ENCODE peak calls at places on chromosome 9, in eight cellular contexts. One of them, this sample, is unnamed.

GRCh38 chr9:122370869-122371467 is at the start of gene PTGS1:
- DNase-seq in activated CD8-positive, alpha-beta memory T cell treated with anti-CD3 and anti-CD28 coated beads, Interleukin-2, amount 50 U/mL, for 48 hours: no peak
- DNase-seq in stimulated activated CD4-positive, alpha-beta T cell treated with anti-CD3 and anti-CD28 coated beads, Interleukin-4, amount 100 ng/mL, for 1 hour: no peak
- DNase-seq in T47D: no peak
- DNase-seq in iris pigment epithelial cell: no peak
- DNase-seq in NCI-H1105: no peak
- DNase-seq in lung: peak
- DNase-seq in frontal cortex: peak
- DNase-seq in this sample: peak

GRCh38 chr9:134217431-134218210 is 53.3 kb upstream of the RNU6ATAC start:
- DNase-seq in activated CD8-positive, alpha-beta memory T cell treated with anti-CD3 and anti-CD28 coated beads, Interleukin-2, amount 50 U/mL, for 48 hours: no peak
- DNase-seq in stimulated activated CD4-positive, alpha-beta T cell treated with anti-CD3 and anti-CD28 coated beads, Interleukin-4, amount 100 ng/mL, for 1 hour: no peak
- DNase-seq in T47D: no peak
- DNase-seq in iris pigment epithelial cell: no peak
- DNase-seq in NCI-H1105: no peak
- DNase-seq in lung: no peak
- DNase-seq in frontal cortex: no peak
- DNase-seq in this sample: no peak

GRCh38 chr9:134175808-134176598 is 11.6 kb upstream of the RNU6ATAC start:
- DNase-seq in activated CD8-positive, alpha-beta memory T cell treated with anti-CD3 and anti-CD28 coated beads, Interleukin-2, amount 50 U/mL, for 48 hours: no peak
- DNase-seq in stimulated activated CD4-positive, alpha-beta T cell treated with anti-CD3 and anti-CD28 coated beads, Interleukin-4, amount 100 ng/mL, for 1 hour: no peak
- DNase-seq in T47D: no peak
- DNase-seq in iris pigment epithelial cell: no peak
- DNase-seq in NCI-H1105: no peak
- DNase-seq in lung: no peak
- DNase-seq in frontal cortex: peak
- DNase-seq in this sample: no peak

GRCh38 chr9:129109952-129110739 is 447 bp downstream of the CRAT start:
- DNase-seq in activated CD8-positive, alpha-beta memory T cell treated with anti-CD3 and anti-CD28 coated beads, Interleukin-2, amount 50 U/mL, for 48 hours: peak
- DNase-seq in stimulated activated CD4-positive, alpha-beta T cell treated with anti-CD3 and anti-CD28 coated beads, Interleukin-4, amount 100 ng/mL, for 1 hour: no peak
- DNase-seq in T47D: no peak
- DNase-seq in iris pigment epithelial cell: peak
- DNase-seq in NCI-H1105: no peak
- DNase-seq in lung: peak
- DNase-seq in frontal cortex: peak
- DNase-seq in this sample: no peak

GRCh38 chr9:133425049-133425632 is 3.0 kb downstream of the ADAMTS13 start:
- DNase-seq in activated CD8-positive, alpha-beta memory T cell treated with anti-CD3 and anti-CD28 coated beads, Interleukin-2, amount 50 U/mL, for 48 hours: no peak
- DNase-seq in stimulated activated CD4-positive, alpha-beta T cell treated with anti-CD3 and anti-CD28 coated beads, Interleukin-4, amount 100 ng/mL, for 1 hour: no peak
- DNase-seq in T47D: no peak
- DNase-seq in iris pigment epithelial cell: no peak
- DNase-seq in NCI-H1105: no peak
- DNase-seq in lung: no peak
- DNase-seq in frontal cortex: no peak
- DNase-seq in this sample: no peak

GRCh38 chr9:38227656-38228055 is 158.6 kb upstream of the SHB start:
- DNase-seq in activated CD8-positive, alpha-beta memory T cell treated with anti-CD3 and anti-CD28 coated beads, Interleukin-2, amount 50 U/mL, for 48 hours: no peak
- DNase-seq in stimulated activated CD4-positive, alpha-beta T cell treated with anti-CD3 and anti-CD28 coated beads, Interleukin-4, amount 100 ng/mL, for 1 hour: peak
- DNase-seq in T47D: no peak
- DNase-seq in iris pigment epithelial cell: peak
- DNase-seq in NCI-H1105: no peak
- DNase-seq in lung: no peak
- DNase-seq in frontal cortex: no peak
- DNase-seq in this sample: no peak

GRCh38 chr9:88355166-88355565 is 33.1 kb upstream of the SPIN1 start:
- DNase-seq in activated CD8-positive, alpha-beta memory T cell treated with anti-CD3 and anti-CD28 coated beads, Interleukin-2, amount 50 U/mL, for 48 hours: no peak
- DNase-seq in stimulated activated CD4-positive, alpha-beta T cell treated with anti-CD3 and anti-CD28 coated beads, Interleukin-4, amount 100 ng/mL, for 1 hour: no peak
- DNase-seq in T47D: no peak
- DNase-seq in iris pigment epithelial cell: peak
- DNase-seq in NCI-H1105: no peak
- DNase-seq in lung: no peak
- DNase-seq in frontal cortex: no peak
- DNase-seq in this sample: no peak

GRCh38 chr9:89522261-89522978 is 24.5 kb upstream of the SEMA4D start:
- DNase-seq in activated CD8-positive, alpha-beta memory T cell treated with anti-CD3 and anti-CD28 coated beads, Interleukin-2, amount 50 U/mL, for 48 hours: peak
- DNase-seq in stimulated activated CD4-positive, alpha-beta T cell treated with anti-CD3 and anti-CD28 coated beads, Interleukin-4, amount 100 ng/mL, for 1 hour: peak
- DNase-seq in T47D: no peak
- DNase-seq in iris pigment epithelial cell: no peak
- DNase-seq in NCI-H1105: no peak
- DNase-seq in lung: peak
- DNase-seq in frontal cortex: no peak
- DNase-seq in this sample: peak

GRCh38 chr9:122088880-122089567 is 4.1 kb downstream of the TTLL11 start:
- DNase-seq in activated CD8-positive, alpha-beta memory T cell treated with anti-CD3 and anti-CD28 coated beads, Interleukin-2, amount 50 U/mL, for 48 hours: no peak
- DNase-seq in stimulated activated CD4-positive, alpha-beta T cell treated with anti-CD3 and anti-CD28 coated beads, Interleukin-4, amount 100 ng/mL, for 1 hour: no peak
- DNase-seq in T47D: no peak
- DNase-seq in iris pigment epithelial cell: no peak
- DNase-seq in NCI-H1105: no peak
- DNase-seq in lung: no peak
- DNase-seq in frontal cortex: no peak
- DNase-seq in this sample: no peak

GRCh38 chr9:102054811-102055210 is 316.4 kb upstream of the GRIN3A start:
- DNase-seq in activated CD8-positive, alpha-beta memory T cell treated with anti-CD3 and anti-CD28 coated beads, Interleukin-2, amount 50 U/mL, for 48 hours: no peak
- DNase-seq in stimulated activated CD4-positive, alpha-beta T cell treated with anti-CD3 and anti-CD28 coated beads, Interleukin-4, amount 100 ng/mL, for 1 hour: no peak
- DNase-seq in T47D: no peak
- DNase-seq in iris pigment epithelial cell: no peak
- DNase-seq in NCI-H1105: no peak
- DNase-seq in lung: no peak
- DNase-seq in frontal cortex: no peak
- DNase-seq in this sample: no peak

GRCh38 chr9:107039546-107039945 is 176.6 kb downstream of the ZNF462 start:
- DNase-seq in activated CD8-positive, alpha-beta memory T cell treated with anti-CD3 and anti-CD28 coated beads, Interleukin-2, amount 50 U/mL, for 48 hours: no peak
- DNase-seq in stimulated activated CD4-positive, alpha-beta T cell treated with anti-CD3 and anti-CD28 coated beads, Interleukin-4, amount 100 ng/mL, for 1 hour: no peak
- DNase-seq in T47D: no peak
- DNase-seq in iris pigment epithelial cell: peak
- DNase-seq in NCI-H1105: no peak
- DNase-seq in lung: no peak
- DNase-seq in frontal cortex: no peak
- DNase-seq in this sample: no peak

GRCh38 chr9:93223241-93224180 is 39.6 kb downstream of the WNK2 start:
- DNase-seq in activated CD8-positive, alpha-beta memory T cell treated with anti-CD3 and anti-CD28 coated beads, Interleukin-2, amount 50 U/mL, for 48 hours: no peak
- DNase-seq in stimulated activated CD4-positive, alpha-beta T cell treated with anti-CD3 and anti-CD28 coated beads, Interleukin-4, amount 100 ng/mL, for 1 hour: no peak
- DNase-seq in T47D: no peak
- DNase-seq in iris pigment epithelial cell: peak
- DNase-seq in NCI-H1105: peak
- DNase-seq in lung: no peak
- DNase-seq in frontal cortex: no peak
- DNase-seq in this sample: no peak

GRCh38 chr9:91905958-91906585 is 44.0 kb downstream of the ROR2 start:
- DNase-seq in activated CD8-positive, alpha-beta memory T cell treated with anti-CD3 and anti-CD28 coated beads, Interleukin-2, amount 50 U/mL, for 48 hours: peak
- DNase-seq in stimulated activated CD4-positive, alpha-beta T cell treated with anti-CD3 and anti-CD28 coated beads, Interleukin-4, amount 100 ng/mL, for 1 hour: peak
- DNase-seq in T47D: peak
- DNase-seq in iris pigment epithelial cell: no peak
- DNase-seq in NCI-H1105: no peak
- DNase-seq in lung: no peak
- DNase-seq in frontal cortex: no peak
- DNase-seq in this sample: peak

GRCh38 chr9:1050125-1050895 is at the start of gene DMRT2:
- DNase-seq in activated CD8-positive, alpha-beta memory T cell treated with anti-CD3 and anti-CD28 coated beads, Interleukin-2, amount 50 U/mL, for 48 hours: peak
- DNase-seq in stimulated activated CD4-positive, alpha-beta T cell treated with anti-CD3 and anti-CD28 coated beads, Interleukin-4, amount 100 ng/mL, for 1 hour: no peak
- DNase-seq in T47D: peak
- DNase-seq in iris pigment epithelial cell: peak
- DNase-seq in NCI-H1105: peak
- DNase-seq in lung: peak
- DNase-seq in frontal cortex: peak
- DNase-seq in this sample: peak

GRCh38 chr9:104851521-104851920 is 76.4 kb downstream of the ABCA1 start:
- DNase-seq in activated CD8-positive, alpha-beta memory T cell treated with anti-CD3 and anti-CD28 coated beads, Interleukin-2, amount 50 U/mL, for 48 hours: no peak
- DNase-seq in stimulated activated CD4-positive, alpha-beta T cell treated with anti-CD3 and anti-CD28 coated beads, Interleukin-4, amount 100 ng/mL, for 1 hour: no peak
- DNase-seq in T47D: no peak
- DNase-seq in iris pigment epithelial cell: no peak
- DNase-seq in NCI-H1105: no peak
- DNase-seq in lung: no peak
- DNase-seq in frontal cortex: no peak
- DNase-seq in this sample: peak

GRCh38 chr9:37025381-37026084 is 8.5 kb downstream of the PAX5 start:
- DNase-seq in activated CD8-positive, alpha-beta memory T cell treated with anti-CD3 and anti-CD28 coated beads, Interleukin-2, amount 50 U/mL, for 48 hours: no peak
- DNase-seq in stimulated activated CD4-positive, alpha-beta T cell treated with anti-CD3 and anti-CD28 coated beads, Interleukin-4, amount 100 ng/mL, for 1 hour: no peak
- DNase-seq in T47D: no peak
- DNase-seq in iris pigment epithelial cell: no peak
- DNase-seq in NCI-H1105: no peak
- DNase-seq in lung: no peak
- DNase-seq in frontal cortex: no peak
- DNase-seq in this sample: no peak

GRCh38 chr9:133683494-133684460 is 47.6 kb downstream of the DBH start:
- DNase-seq in activated CD8-positive, alpha-beta memory T cell treated with anti-CD3 and anti-CD28 coated beads, Interleukin-2, amount 50 U/mL, for 48 hours: peak
- DNase-seq in stimulated activated CD4-positive, alpha-beta T cell treated with anti-CD3 and anti-CD28 coated beads, Interleukin-4, amount 100 ng/mL, for 1 hour: peak
- DNase-seq in T47D: no peak
- DNase-seq in iris pigment epithelial cell: peak
- DNase-seq in NCI-H1105: no peak
- DNase-seq in lung: no peak
- DNase-seq in frontal cortex: no peak
- DNase-seq in this sample: no peak

GRCh38 chr9:136791466-136792276 is 527 bp downstream of the TMEM141 start:
- DNase-seq in activated CD8-positive, alpha-beta memory T cell treated with anti-CD3 and anti-CD28 coated beads, Interleukin-2, amount 50 U/mL, for 48 hours: peak
- DNase-seq in stimulated activated CD4-positive, alpha-beta T cell treated with anti-CD3 and anti-CD28 coated beads, Interleukin-4, amount 100 ng/mL, for 1 hour: peak
- DNase-seq in T47D: peak
- DNase-seq in iris pigment epithelial cell: no peak
- DNase-seq in NCI-H1105: no peak
- DNase-seq in lung: peak
- DNase-seq in frontal cortex: peak
- DNase-seq in this sample: peak

GRCh38 chr9:117073539-117074336 is 341.1 kb downstream of the ASTN2 start:
- DNase-seq in activated CD8-positive, alpha-beta memory T cell treated with anti-CD3 and anti-CD28 coated beads, Interleukin-2, amount 50 U/mL, for 48 hours: no peak
- DNase-seq in stimulated activated CD4-positive, alpha-beta T cell treated with anti-CD3 and anti-CD28 coated beads, Interleukin-4, amount 100 ng/mL, for 1 hour: no peak
- DNase-seq in T47D: peak
- DNase-seq in iris pigment epithelial cell: peak
- DNase-seq in NCI-H1105: no peak
- DNase-seq in lung: no peak
- DNase-seq in frontal cortex: peak
- DNase-seq in this sample: no peak

GRCh38 chr9:2934241-2934650 is 90.4 kb upstream of the PUM3 start:
- DNase-seq in activated CD8-positive, alpha-beta memory T cell treated with anti-CD3 and anti-CD28 coated beads, Interleukin-2, amount 50 U/mL, for 48 hours: no peak
- DNase-seq in stimulated activated CD4-positive, alpha-beta T cell treated with anti-CD3 and anti-CD28 coated beads, Interleukin-4, amount 100 ng/mL, for 1 hour: no peak
- DNase-seq in T47D: no peak
- DNase-seq in iris pigment epithelial cell: no peak
- DNase-seq in NCI-H1105: no peak
- DNase-seq in lung: no peak
- DNase-seq in frontal cortex: no peak
- DNase-seq in this sample: no peak

GRCh38 chr9:89425921-89426388 is 72.0 kb downstream of the SEMA4D start:
- DNase-seq in activated CD8-positive, alpha-beta memory T cell treated with anti-CD3 and anti-CD28 coated beads, Interleukin-2, amount 50 U/mL, for 48 hours: no peak
- DNase-seq in stimulated activated CD4-positive, alpha-beta T cell treated with anti-CD3 and anti-CD28 coated beads, Interleukin-4, amount 100 ng/mL, for 1 hour: no peak
- DNase-seq in T47D: no peak
- DNase-seq in iris pigment epithelial cell: no peak
- DNase-seq in NCI-H1105: no peak
- DNase-seq in lung: no peak
- DNase-seq in frontal cortex: no peak
- DNase-seq in this sample: no peak

GRCh38 chr9:129392093-129392541 is 214.1 kb upstream of the IER5L start:
- DNase-seq in activated CD8-positive, alpha-beta memory T cell treated with anti-CD3 and anti-CD28 coated beads, Interleukin-2, amount 50 U/mL, for 48 hours: no peak
- DNase-seq in stimulated activated CD4-positive, alpha-beta T cell treated with anti-CD3 and anti-CD28 coated beads, Interleukin-4, amount 100 ng/mL, for 1 hour: no peak
- DNase-seq in T47D: no peak
- DNase-seq in iris pigment epithelial cell: no peak
- DNase-seq in NCI-H1105: no peak
- DNase-seq in lung: no peak
- DNase-seq in frontal cortex: no peak
- DNase-seq in this sample: no peak

GRCh38 chr9:34524349-34524748 is 1.6 kb upstream of the ENHO start:
- DNase-seq in activated CD8-positive, alpha-beta memory T cell treated with anti-CD3 and anti-CD28 coated beads, Interleukin-2, amount 50 U/mL, for 48 hours: peak
- DNase-seq in stimulated activated CD4-positive, alpha-beta T cell treated with anti-CD3 and anti-CD28 coated beads, Interleukin-4, amount 100 ng/mL, for 1 hour: no peak
- DNase-seq in T47D: no peak
- DNase-seq in iris pigment epithelial cell: no peak
- DNase-seq in NCI-H1105: no peak
- DNase-seq in lung: no peak
- DNase-seq in frontal cortex: no peak
- DNase-seq in this sample: no peak

GRCh38 chr9:129640871-129641750 is 840 bp downstream of the ASB6 start:
- DNase-seq in activated CD8-positive, alpha-beta memory T cell treated with anti-CD3 and anti-CD28 coated beads, Interleukin-2, amount 50 U/mL, for 48 hours: no peak
- DNase-seq in stimulated activated CD4-positive, alpha-beta T cell treated with anti-CD3 and anti-CD28 coated beads, Interleukin-4, amount 100 ng/mL, for 1 hour: no peak
- DNase-seq in T47D: no peak
- DNase-seq in iris pigment epithelial cell: no peak
- DNase-seq in NCI-H1105: no peak
- DNase-seq in lung: no peak
- DNase-seq in frontal cortex: no peak
- DNase-seq in this sample: no peak

GRCh38 chr9:72612449-72612848 is 91.0 kb downstream of the TMC1 start:
- DNase-seq in activated CD8-positive, alpha-beta memory T cell treated with anti-CD3 and anti-CD28 coated beads, Interleukin-2, amount 50 U/mL, for 48 hours: no peak
- DNase-seq in stimulated activated CD4-positive, alpha-beta T cell treated with anti-CD3 and anti-CD28 coated beads, Interleukin-4, amount 100 ng/mL, for 1 hour: no peak
- DNase-seq in T47D: no peak
- DNase-seq in iris pigment epithelial cell: no peak
- DNase-seq in NCI-H1105: no peak
- DNase-seq in lung: no peak
- DNase-seq in frontal cortex: no peak
- DNase-seq in this sample: no peak

GRCh38 chr9:95130484-95130883 is 187.0 kb downstream of the FANCC start:
- DNase-seq in activated CD8-positive, alpha-beta memory T cell treated with anti-CD3 and anti-CD28 coated beads, Interleukin-2, amount 50 U/mL, for 48 hours: no peak
- DNase-seq in stimulated activated CD4-positive, alpha-beta T cell treated with anti-CD3 and anti-CD28 coated beads, Interleukin-4, amount 100 ng/mL, for 1 hour: no peak
- DNase-seq in T47D: no peak
- DNase-seq in iris pigment epithelial cell: no peak
- DNase-seq in NCI-H1105: no peak
- DNase-seq in lung: no peak
- DNase-seq in frontal cortex: no peak
- DNase-seq in this sample: no peak

GRCh38 chr9:404229-404628 is 189.6 kb downstream of the DOCK8 start:
- DNase-seq in activated CD8-positive, alpha-beta memory T cell treated with anti-CD3 and anti-CD28 coated beads, Interleukin-2, amount 50 U/mL, for 48 hours: no peak
- DNase-seq in stimulated activated CD4-positive, alpha-beta T cell treated with anti-CD3 and anti-CD28 coated beads, Interleukin-4, amount 100 ng/mL, for 1 hour: no peak
- DNase-seq in T47D: no peak
- DNase-seq in iris pigment epithelial cell: no peak
- DNase-seq in NCI-H1105: no peak
- DNase-seq in lung: no peak
- DNase-seq in frontal cortex: no peak
- DNase-seq in this sample: no peak

GRCh38 chr9:136709454-136710109 is 2.8 kb upstream of the DIPK1B start:
- DNase-seq in activated CD8-positive, alpha-beta memory T cell treated with anti-CD3 and anti-CD28 coated beads, Interleukin-2, amount 50 U/mL, for 48 hours: no peak
- DNase-seq in stimulated activated CD4-positive, alpha-beta T cell treated with anti-CD3 and anti-CD28 coated beads, Interleukin-4, amount 100 ng/mL, for 1 hour: no peak
- DNase-seq in T47D: no peak
- DNase-seq in iris pigment epithelial cell: no peak
- DNase-seq in NCI-H1105: no peak
- DNase-seq in lung: no peak
- DNase-seq in frontal cortex: no peak
- DNase-seq in this sample: no peak

GRCh38 chr9:83533296-83533695 is 4.9 kb downstream of the FRMD3 start:
- DNase-seq in activated CD8-positive, alpha-beta memory T cell treated with anti-CD3 and anti-CD28 coated beads, Interleukin-2, amount 50 U/mL, for 48 hours: no peak
- DNase-seq in stimulated activated CD4-positive, alpha-beta T cell treated with anti-CD3 and anti-CD28 coated beads, Interleukin-4, amount 100 ng/mL, for 1 hour: no peak
- DNase-seq in T47D: no peak
- DNase-seq in iris pigment epithelial cell: no peak
- DNase-seq in NCI-H1105: no peak
- DNase-seq in lung: no peak
- DNase-seq in frontal cortex: no peak
- DNase-seq in this sample: no peak

GRCh38 chr9:134287591-134288518 is 38.4 kb upstream of the RXRA start:
- DNase-seq in activated CD8-positive, alpha-beta memory T cell treated with anti-CD3 and anti-CD28 coated beads, Interleukin-2, amount 50 U/mL, for 48 hours: no peak
- DNase-seq in stimulated activated CD4-positive, alpha-beta T cell treated with anti-CD3 and anti-CD28 coated beads, Interleukin-4, amount 100 ng/mL, for 1 hour: no peak
- DNase-seq in T47D: no peak
- DNase-seq in iris pigment epithelial cell: no peak
- DNase-seq in NCI-H1105: no peak
- DNase-seq in lung: no peak
- DNase-seq in frontal cortex: no peak
- DNase-seq in this sample: no peak

GRCh38 chr9:91758491-91758981 is 191.5 kb downstream of the ROR2 start:
- DNase-seq in activated CD8-positive, alpha-beta memory T cell treated with anti-CD3 and anti-CD28 coated beads, Interleukin-2, amount 50 U/mL, for 48 hours: peak
- DNase-seq in stimulated activated CD4-positive, alpha-beta T cell treated with anti-CD3 and anti-CD28 coated beads, Interleukin-4, amount 100 ng/mL, for 1 hour: peak
- DNase-seq in T47D: peak
- DNase-seq in iris pigment epithelial cell: peak
- DNase-seq in NCI-H1105: no peak
- DNase-seq in lung: no peak
- DNase-seq in frontal cortex: no peak
- DNase-seq in this sample: peak